ENCODE peak calls at places on chromosomes 7 and 10, in ten cellular contexts. Y is activated CD4-positive, alpha-beta T cell treated with anti-CD3 and anti-CD28 coated beads, Interleukin-2, amount 10 ng/mL, durations not matched to agents 7 days and 5 days; I is renal cortical epithelial cell; U is ureter; O is Right ventricle myocardium inferior; N is tibial artery; Q is left ventricle myocardium inferior; B is GM04503; L is Calu3; D is Kasumi-1. A is an unnamed sample.

GRCh38 chr7:91974066-91974465 is 33.4 kb downstream of the AKAP9 start:
- DNase-seq in L (no peak), N (no peak), B (no peak), Q (no peak), I (no peak), O (no peak), Y (no peak), D (no peak), U (no peak), A (no peak)

GRCh38 chr10:29883231-29883630 is 176.2 kb downstream of the JCAD start:
- DNase-seq in U (no peak), L (no peak), D (no peak), N (no peak), Q (no peak), O (no peak), Y (no peak), I (no peak), B (no peak), A (no peak)

GRCh38 chr10:33115720-33116119 is 157.7 kb upstream of the ITGB1 start:
- DNase-seq in I (peak), L (no peak), O (no peak), Y (no peak), U (no peak), B (no peak), N (no peak), D (no peak), Q (no peak), A (no peak)

GRCh38 chr10:101130984-101131961 is at the start of gene TLX1:
- DNase-seq in O (no peak), L (peak), N (no peak), U (no peak), Q (no peak), D (no peak), B (no peak), I (no peak), Y (no peak), A (no peak)

GRCh38 chr10:100791254-100792058 is 46.1 kb downstream of the PAX2 start:
- DNase-seq in U (no peak), Q (no peak), Y (no peak), D (no peak), N (no peak), O (no peak), I (no peak), B (no peak), L (no peak), A (no peak)

GRCh38 chr10:30374353-30374752 is 25.3 kb upstream of the MTPAP start:
- DNase-seq in L (no peak), D (no peak), U (no peak), N (no peak), I (no peak), Q (no peak), O (no peak), Y (no peak), B (no peak), A (no peak)

GRCh38 chr7:64884913-64885370 is 18.1 kb upstream of the ZNF273 start:
- DNase-seq in Q (no peak), Y (no peak), O (no peak), U (peak), I (no peak), L (no peak), N (no peak), B (no peak), D (no peak), A (no peak)

GRCh38 chr7:132286836-132287235 is 289.4 kb downstream of the PLXNA4 start:
- DNase-seq in Q (no peak), O (no peak), U (no peak), D (no peak), N (no peak), I (no peak), L (no peak), B (no peak), Y (no peak), A (no peak)

GRCh38 chr7:122311719-122312118 is 7.2 kb upstream of the FEZF1 start:
- DNase-seq in L (no peak), B (no peak), I (no peak), U (no peak), N (no peak), D (no peak), O (no peak), Q (no peak), Y (no peak), A (no peak)

GRCh38 chr10:43901302-43901701 is 252.6 kb upstream of the ZNF32 start:
- DNase-seq in I (no peak), B (no peak), D (peak), L (no peak), Q (no peak), O (no peak), U (no peak), N (no peak), Y (no peak), A (no peak)

GRCh38 chr10:101780818-101781654 is 2.2 kb downstream of the NPM3 start:
- DNase-seq in L (peak), I (peak), Q (peak), O (peak), B (no peak), Y (peak), D (peak), N (no peak), U (peak), A (peak)